ENCODE peak calls at places on chromosomes 11 and 22, in six cellular contexts. One of them, this sample, is unnamed.

GRCh38 chr11:99200720-99201119 is 180.0 kb downstream of the CNTN5 start:
- DNase-seq in stimulated activated CD8-positive, alpha-beta memory T cell treated with anti-CD3 and anti-CD28 coated beads, Interleukin-7, amount 100 ng/mL, for 48 hours: no peak
- DNase-seq in H7: no peak
- DNase-seq in stimulated activated CD4-positive, alpha-beta T cell treated with anti-CD3 and anti-CD28 coated beads, Interleukin-4, amount 100 ng/mL, for 1 hour: no peak
- DNase-seq in A549: no peak
- DNase-seq in RWPE1: no peak
- DNase-seq in this sample: no peak

GRCh38 chr22:46260038-46260437 is 3.1 kb downstream of the PKDREJ start:
- DNase-seq in stimulated activated CD8-positive, alpha-beta memory T cell treated with anti-CD3 and anti-CD28 coated beads, Interleukin-7, amount 100 ng/mL, for 48 hours: no peak
- DNase-seq in H7: no peak
- DNase-seq in stimulated activated CD4-positive, alpha-beta T cell treated with anti-CD3 and anti-CD28 coated beads, Interleukin-4, amount 100 ng/mL, for 1 hour: no peak
- DNase-seq in A549: no peak
- DNase-seq in RWPE1: no peak
- DNase-seq in this sample: no peak

GRCh38 chr22:48926663-48927062 is 901.0 kb downstream of the BRD1 start:
- DNase-seq in stimulated activated CD8-positive, alpha-beta memory T cell treated with anti-CD3 and anti-CD28 coated beads, Interleukin-7, amount 100 ng/mL, for 48 hours: no peak
- DNase-seq in H7: no peak
- DNase-seq in stimulated activated CD4-positive, alpha-beta T cell treated with anti-CD3 and anti-CD28 coated beads, Interleukin-4, amount 100 ng/mL, for 1 hour: no peak
- DNase-seq in A549: no peak
- DNase-seq in RWPE1: no peak
- DNase-seq in this sample: no peak

GRCh38 chr22:48483764-48484528 is 1343.7 kb downstream of the BRD1 start:
- DNase-seq in stimulated activated CD8-positive, alpha-beta memory T cell treated with anti-CD3 and anti-CD28 coated beads, Interleukin-7, amount 100 ng/mL, for 48 hours: no peak
- DNase-seq in H7: no peak
- DNase-seq in stimulated activated CD4-positive, alpha-beta T cell treated with anti-CD3 and anti-CD28 coated beads, Interleukin-4, amount 100 ng/mL, for 1 hour: no peak
- DNase-seq in A549: peak
- DNase-seq in RWPE1: no peak
- DNase-seq in this sample: no peak

GRCh38 chr11:73415854-73416615 is 39.8 kb downstream of the RELT start:
- DNase-seq in stimulated activated CD8-positive, alpha-beta memory T cell treated with anti-CD3 and anti-CD28 coated beads, Interleukin-7, amount 100 ng/mL, for 48 hours: no peak
- DNase-seq in H7: no peak
- DNase-seq in stimulated activated CD4-positive, alpha-beta T cell treated with anti-CD3 and anti-CD28 coated beads, Interleukin-4, amount 100 ng/mL, for 1 hour: no peak
- DNase-seq in A549: no peak
- DNase-seq in RWPE1: peak
- DNase-seq in this sample: no peak

GRCh38 chr11:35558468-35558867 is 33.1 kb upstream of the PAMR1 start:
- DNase-seq in stimulated activated CD8-positive, alpha-beta memory T cell treated with anti-CD3 and anti-CD28 coated beads, Interleukin-7, amount 100 ng/mL, for 48 hours: no peak
- DNase-seq in H7: no peak
- DNase-seq in stimulated activated CD4-positive, alpha-beta T cell treated with anti-CD3 and anti-CD28 coated beads, Interleukin-4, amount 100 ng/mL, for 1 hour: no peak
- DNase-seq in A549: no peak
- DNase-seq in RWPE1: no peak
- DNase-seq in this sample: no peak

GRCh38 chr11:121439759-121440158 is 12.4 kb upstream of the SORL1 start:
- DNase-seq in stimulated activated CD8-positive, alpha-beta memory T cell treated with anti-CD3 and anti-CD28 coated beads, Interleukin-7, amount 100 ng/mL, for 48 hours: no peak
- DNase-seq in H7: no peak
- DNase-seq in stimulated activated CD4-positive, alpha-beta T cell treated with anti-CD3 and anti-CD28 coated beads, Interleukin-4, amount 100 ng/mL, for 1 hour: no peak
- DNase-seq in A549: no peak
- DNase-seq in RWPE1: no peak
- DNase-seq in this sample: no peak

GRCh38 chr11:132064987-132065620 is 694.7 kb downstream of the NTM start:
- DNase-seq in stimulated activated CD8-positive, alpha-beta memory T cell treated with anti-CD3 and anti-CD28 coated beads, Interleukin-7, amount 100 ng/mL, for 48 hours: no peak
- DNase-seq in H7: no peak
- DNase-seq in stimulated activated CD4-positive, alpha-beta T cell treated with anti-CD3 and anti-CD28 coated beads, Interleukin-4, amount 100 ng/mL, for 1 hour: no peak
- DNase-seq in A549: peak
- DNase-seq in RWPE1: peak
- DNase-seq in this sample: no peak

GRCh38 chr11:67278939-67279588 is 10.0 kb upstream of the ANKRD13D start:
- DNase-seq in stimulated activated CD8-positive, alpha-beta memory T cell treated with anti-CD3 and anti-CD28 coated beads, Interleukin-7, amount 100 ng/mL, for 48 hours: no peak
- DNase-seq in H7: no peak
- DNase-seq in stimulated activated CD4-positive, alpha-beta T cell treated with anti-CD3 and anti-CD28 coated beads, Interleukin-4, amount 100 ng/mL, for 1 hour: no peak
- DNase-seq in A549: no peak
- DNase-seq in RWPE1: no peak
- DNase-seq in this sample: no peak

GRCh38 chr22:32354360-32355351 is 3.0 kb upstream of the RFPL3 start:
- DNase-seq in stimulated activated CD8-positive, alpha-beta memory T cell treated with anti-CD3 and anti-CD28 coated beads, Interleukin-7, amount 100 ng/mL, for 48 hours: no peak
- DNase-seq in H7: peak
- DNase-seq in stimulated activated CD4-positive, alpha-beta T cell treated with anti-CD3 and anti-CD28 coated beads, Interleukin-4, amount 100 ng/mL, for 1 hour: no peak
- DNase-seq in A549: peak
- DNase-seq in RWPE1: peak
- DNase-seq in this sample: no peak

GRCh38 chr11:111776398-111777093 is 10.4 kb upstream of the PPP2R1B start:
- DNase-seq in stimulated activated CD8-positive, alpha-beta memory T cell treated with anti-CD3 and anti-CD28 coated beads, Interleukin-7, amount 100 ng/mL, for 48 hours: no peak
- DNase-seq in H7: no peak
- DNase-seq in stimulated activated CD4-positive, alpha-beta T cell treated with anti-CD3 and anti-CD28 coated beads, Interleukin-4, amount 100 ng/mL, for 1 hour: no peak
- DNase-seq in A549: no peak
- DNase-seq in RWPE1: no peak
- DNase-seq in this sample: no peak

GRCh38 chr11:6365659-6366058 is 24.6 kb upstream of the SMPD1 start:
- DNase-seq in stimulated activated CD8-positive, alpha-beta memory T cell treated with anti-CD3 and anti-CD28 coated beads, Interleukin-7, amount 100 ng/mL, for 48 hours: no peak
- DNase-seq in H7: no peak
- DNase-seq in stimulated activated CD4-positive, alpha-beta T cell treated with anti-CD3 and anti-CD28 coated beads, Interleukin-4, amount 100 ng/mL, for 1 hour: no peak
- DNase-seq in A549: no peak
- DNase-seq in RWPE1: no peak
- DNase-seq in this sample: no peak

GRCh38 chr11:126072141-126072741 is 9.6 kb upstream of the CDON start:
- DNase-seq in stimulated activated CD8-positive, alpha-beta memory T cell treated with anti-CD3 and anti-CD28 coated beads, Interleukin-7, amount 100 ng/mL, for 48 hours: no peak
- DNase-seq in H7: no peak
- DNase-seq in stimulated activated CD4-positive, alpha-beta T cell treated with anti-CD3 and anti-CD28 coated beads, Interleukin-4, amount 100 ng/mL, for 1 hour: no peak
- DNase-seq in A549: no peak
- DNase-seq in RWPE1: peak
- DNase-seq in this sample: no peak

GRCh38 chr11:44621784-44622183 is 56.3 kb downstream of the CD82 start:
- DNase-seq in stimulated activated CD8-positive, alpha-beta memory T cell treated with anti-CD3 and anti-CD28 coated beads, Interleukin-7, amount 100 ng/mL, for 48 hours: no peak
- DNase-seq in H7: peak
- DNase-seq in stimulated activated CD4-positive, alpha-beta T cell treated with anti-CD3 and anti-CD28 coated beads, Interleukin-4, amount 100 ng/mL, for 1 hour: no peak
- DNase-seq in A549: no peak
- DNase-seq in RWPE1: no peak
- DNase-seq in this sample: no peak

GRCh38 chr11:91804057-91804456 is 420.6 kb upstream of the FAT3 start:
- DNase-seq in stimulated activated CD8-positive, alpha-beta memory T cell treated with anti-CD3 and anti-CD28 coated beads, Interleukin-7, amount 100 ng/mL, for 48 hours: no peak
- DNase-seq in H7: peak
- DNase-seq in stimulated activated CD4-positive, alpha-beta T cell treated with anti-CD3 and anti-CD28 coated beads, Interleukin-4, amount 100 ng/mL, for 1 hour: no peak
- DNase-seq in A549: peak
- DNase-seq in RWPE1: no peak
- DNase-seq in this sample: no peak

GRCh38 chr11:22976146-22976545 is 115.9 kb upstream of the CCDC179 start:
- DNase-seq in stimulated activated CD8-positive, alpha-beta memory T cell treated with anti-CD3 and anti-CD28 coated beads, Interleukin-7, amount 100 ng/mL, for 48 hours: peak
- DNase-seq in H7: no peak
- DNase-seq in stimulated activated CD4-positive, alpha-beta T cell treated with anti-CD3 and anti-CD28 coated beads, Interleukin-4, amount 100 ng/mL, for 1 hour: no peak
- DNase-seq in A549: peak
- DNase-seq in RWPE1: peak
- DNase-seq in this sample: no peak

GRCh38 chr11:88174627-88175003 is 628 bp downstream of the RAB38 start:
- DNase-seq in stimulated activated CD8-positive, alpha-beta memory T cell treated with anti-CD3 and anti-CD28 coated beads, Interleukin-7, amount 100 ng/mL, for 48 hours: peak
- DNase-seq in H7: peak
- DNase-seq in stimulated activated CD4-positive, alpha-beta T cell treated with anti-CD3 and anti-CD28 coated beads, Interleukin-4, amount 100 ng/mL, for 1 hour: peak
- DNase-seq in A549: peak
- DNase-seq in RWPE1: peak
- DNase-seq in this sample: peak

GRCh38 chr11:95680169-95680929 is 109.2 kb downstream of the FAM76B start:
- DNase-seq in stimulated activated CD8-positive, alpha-beta memory T cell treated with anti-CD3 and anti-CD28 coated beads, Interleukin-7, amount 100 ng/mL, for 48 hours: no peak
- DNase-seq in H7: no peak
- DNase-seq in stimulated activated CD4-positive, alpha-beta T cell treated with anti-CD3 and anti-CD28 coated beads, Interleukin-4, amount 100 ng/mL, for 1 hour: no peak
- DNase-seq in A549: peak
- DNase-seq in RWPE1: no peak
- DNase-seq in this sample: no peak

GRCh38 chr11:64358907-64359711 is at the start of gene RPS6KA4:
- DNase-seq in stimulated activated CD8-positive, alpha-beta memory T cell treated with anti-CD3 and anti-CD28 coated beads, Interleukin-7, amount 100 ng/mL, for 48 hours: no peak
- DNase-seq in H7: peak
- DNase-seq in stimulated activated CD4-positive, alpha-beta T cell treated with anti-CD3 and anti-CD28 coated beads, Interleukin-4, amount 100 ng/mL, for 1 hour: peak
- DNase-seq in A549: peak
- DNase-seq in RWPE1: peak
- DNase-seq in this sample: peak

GRCh38 chr11:102974552-102975280 is 19.2 kb upstream of the MMP13 start:
- DNase-seq in stimulated activated CD8-positive, alpha-beta memory T cell treated with anti-CD3 and anti-CD28 coated beads, Interleukin-7, amount 100 ng/mL, for 48 hours: no peak
- DNase-seq in H7: no peak
- DNase-seq in stimulated activated CD4-positive, alpha-beta T cell treated with anti-CD3 and anti-CD28 coated beads, Interleukin-4, amount 100 ng/mL, for 1 hour: no peak
- DNase-seq in A549: peak
- DNase-seq in RWPE1: peak
- DNase-seq in this sample: no peak

GRCh38 chr11:123197711-123198110 is 2.7 kb upstream of the CLMP start:
- DNase-seq in stimulated activated CD8-positive, alpha-beta memory T cell treated with anti-CD3 and anti-CD28 coated beads, Interleukin-7, amount 100 ng/mL, for 48 hours: no peak
- DNase-seq in H7: no peak
- DNase-seq in stimulated activated CD4-positive, alpha-beta T cell treated with anti-CD3 and anti-CD28 coated beads, Interleukin-4, amount 100 ng/mL, for 1 hour: no peak
- DNase-seq in A549: no peak
- DNase-seq in RWPE1: peak
- DNase-seq in this sample: no peak

GRCh38 chr22:38069372-38070249 is 12.4 kb downstream of the PICK1 start:
- DNase-seq in stimulated activated CD8-positive, alpha-beta memory T cell treated with anti-CD3 and anti-CD28 coated beads, Interleukin-7, amount 100 ng/mL, for 48 hours: no peak
- DNase-seq in H7: peak
- DNase-seq in stimulated activated CD4-positive, alpha-beta T cell treated with anti-CD3 and anti-CD28 coated beads, Interleukin-4, amount 100 ng/mL, for 1 hour: no peak
- DNase-seq in A549: peak
- DNase-seq in RWPE1: no peak
- DNase-seq in this sample: no peak

GRCh38 chr11:30360741-30361140 is 37.8 kb downstream of the ARL14EP start:
- DNase-seq in stimulated activated CD8-positive, alpha-beta memory T cell treated with anti-CD3 and anti-CD28 coated beads, Interleukin-7, amount 100 ng/mL, for 48 hours: no peak
- DNase-seq in H7: no peak
- DNase-seq in stimulated activated CD4-positive, alpha-beta T cell treated with anti-CD3 and anti-CD28 coated beads, Interleukin-4, amount 100 ng/mL, for 1 hour: no peak
- DNase-seq in A549: no peak
- DNase-seq in RWPE1: peak
- DNase-seq in this sample: no peak

GRCh38 chr11:123413636-123414035 is 16.4 kb upstream of the GRAMD1B start:
- DNase-seq in stimulated activated CD8-positive, alpha-beta memory T cell treated with anti-CD3 and anti-CD28 coated beads, Interleukin-7, amount 100 ng/mL, for 48 hours: no peak
- DNase-seq in H7: no peak
- DNase-seq in stimulated activated CD4-positive, alpha-beta T cell treated with anti-CD3 and anti-CD28 coated beads, Interleukin-4, amount 100 ng/mL, for 1 hour: no peak
- DNase-seq in A549: no peak
- DNase-seq in RWPE1: no peak
- DNase-seq in this sample: no peak

GRCh38 chr11:73157141-73158010 is 15.3 kb upstream of the FCHSD2 start:
- DNase-seq in stimulated activated CD8-positive, alpha-beta memory T cell treated with anti-CD3 and anti-CD28 coated beads, Interleukin-7, amount 100 ng/mL, for 48 hours: no peak
- DNase-seq in H7: no peak
- DNase-seq in stimulated activated CD4-positive, alpha-beta T cell treated with anti-CD3 and anti-CD28 coated beads, Interleukin-4, amount 100 ng/mL, for 1 hour: no peak
- DNase-seq in A549: no peak
- DNase-seq in RWPE1: no peak
- DNase-seq in this sample: no peak

GRCh38 chr11:116893906-116894305 is 56.5 kb upstream of the APOA1 start:
- DNase-seq in stimulated activated CD8-positive, alpha-beta memory T cell treated with anti-CD3 and anti-CD28 coated beads, Interleukin-7, amount 100 ng/mL, for 48 hours: no peak
- DNase-seq in H7: no peak
- DNase-seq in stimulated activated CD4-positive, alpha-beta T cell treated with anti-CD3 and anti-CD28 coated beads, Interleukin-4, amount 100 ng/mL, for 1 hour: no peak
- DNase-seq in A549: no peak
- DNase-seq in RWPE1: no peak
- DNase-seq in this sample: no peak

GRCh38 chr22:46731246-46732040 is 6.6 kb downstream of the CERK start:
- DNase-seq in stimulated activated CD8-positive, alpha-beta memory T cell treated with anti-CD3 and anti-CD28 coated beads, Interleukin-7, amount 100 ng/mL, for 48 hours: no peak
- DNase-seq in H7: peak
- DNase-seq in stimulated activated CD4-positive, alpha-beta T cell treated with anti-CD3 and anti-CD28 coated beads, Interleukin-4, amount 100 ng/mL, for 1 hour: no peak
- DNase-seq in A549: no peak
- DNase-seq in RWPE1: peak
- DNase-seq in this sample: no peak

GRCh38 chr22:20430101-20430640 is 7.5 kb downstream of the SCARF2 start:
- DNase-seq in stimulated activated CD8-positive, alpha-beta memory T cell treated with anti-CD3 and anti-CD28 coated beads, Interleukin-7, amount 100 ng/mL, for 48 hours: no peak
- DNase-seq in H7: peak
- DNase-seq in stimulated activated CD4-positive, alpha-beta T cell treated with anti-CD3 and anti-CD28 coated beads, Interleukin-4, amount 100 ng/mL, for 1 hour: no peak
- DNase-seq in A549: no peak
- DNase-seq in RWPE1: no peak
- DNase-seq in this sample: no peak

GRCh38 chr11:58316142-58316541 is 42.7 kb downstream of the OR5B17 start:
- DNase-seq in stimulated activated CD8-positive, alpha-beta memory T cell treated with anti-CD3 and anti-CD28 coated beads, Interleukin-7, amount 100 ng/mL, for 48 hours: no peak
- DNase-seq in H7: no peak
- DNase-seq in stimulated activated CD4-positive, alpha-beta T cell treated with anti-CD3 and anti-CD28 coated beads, Interleukin-4, amount 100 ng/mL, for 1 hour: no peak
- DNase-seq in A549: no peak
- DNase-seq in RWPE1: peak
- DNase-seq in this sample: no peak

GRCh38 chr11:32034149-32034548 is 56.7 kb upstream of the RCN1 start:
- DNase-seq in stimulated activated CD8-positive, alpha-beta memory T cell treated with anti-CD3 and anti-CD28 coated beads, Interleukin-7, amount 100 ng/mL, for 48 hours: no peak
- DNase-seq in H7: no peak
- DNase-seq in stimulated activated CD4-positive, alpha-beta T cell treated with anti-CD3 and anti-CD28 coated beads, Interleukin-4, amount 100 ng/mL, for 1 hour: no peak
- DNase-seq in A549: no peak
- DNase-seq in RWPE1: no peak
- DNase-seq in this sample: no peak

GRCh38 chr11:69435161-69435990 is 46.1 kb upstream of the LINC01488 start:
- DNase-seq in stimulated activated CD8-positive, alpha-beta memory T cell treated with anti-CD3 and anti-CD28 coated beads, Interleukin-7, amount 100 ng/mL, for 48 hours: no peak
- DNase-seq in H7: peak
- DNase-seq in stimulated activated CD4-positive, alpha-beta T cell treated with anti-CD3 and anti-CD28 coated beads, Interleukin-4, amount 100 ng/mL, for 1 hour: no peak
- DNase-seq in A549: no peak
- DNase-seq in RWPE1: no peak
- DNase-seq in this sample: no peak

GRCh38 chr11:95230054-95231034 is 658 bp downstream of the SESN3 start:
- DNase-seq in stimulated activated CD8-positive, alpha-beta memory T cell treated with anti-CD3 and anti-CD28 coated beads, Interleukin-7, amount 100 ng/mL, for 48 hours: no peak
- DNase-seq in H7: peak
- DNase-seq in stimulated activated CD4-positive, alpha-beta T cell treated with anti-CD3 and anti-CD28 coated beads, Interleukin-4, amount 100 ng/mL, for 1 hour: peak
- DNase-seq in A549: no peak
- DNase-seq in RWPE1: peak
- DNase-seq in this sample: peak

GRCh38 chr11:76557466-76557865 is 112.6 kb downstream of the EMSY start:
- DNase-seq in stimulated activated CD8-positive, alpha-beta memory T cell treated with anti-CD3 and anti-CD28 coated beads, Interleukin-7, amount 100 ng/mL, for 48 hours: no peak
- DNase-seq in H7: no peak
- DNase-seq in stimulated activated CD4-positive, alpha-beta T cell treated with anti-CD3 and anti-CD28 coated beads, Interleukin-4, amount 100 ng/mL, for 1 hour: no peak
- DNase-seq in A549: no peak
- DNase-seq in RWPE1: no peak
- DNase-seq in this sample: no peak